ENCODE peak calls at places on chromosomes 13 and 19, in four cellular contexts. One of them, this sample, is unnamed.

GRCh38 chr13:114067886-114068722 is 64.3 kb downstream of the RASA3 start:
- DNase-seq in body of pancreas: no peak
- DNase-seq in RWPE1: no peak
- DNase-seq in heart left ventricle: peak
- DNase-seq in this sample: no peak

GRCh38 chr19:24057144-24057543 is 29.8 kb upstream of the ZNF254 start:
- DNase-seq in body of pancreas: no peak
- DNase-seq in RWPE1: no peak
- DNase-seq in heart left ventricle: no peak
- DNase-seq in this sample: no peak

GRCh38 chr13:26977541-26977940 is 194.1 kb downstream of the USP12 start:
- DNase-seq in body of pancreas: no peak
- DNase-seq in RWPE1: no peak
- DNase-seq in heart left ventricle: no peak
- DNase-seq in this sample: no peak

GRCh38 chr19:6802336-6803035 is 30.0 kb downstream of the VAV1 start:
- DNase-seq in body of pancreas: peak
- DNase-seq in RWPE1: no peak
- DNase-seq in heart left ventricle: no peak
- DNase-seq in this sample: no peak

GRCh38 chr19:47637550-47637949 is 28.6 kb downstream of the BICRA start:
- DNase-seq in body of pancreas: no peak
- DNase-seq in RWPE1: no peak
- DNase-seq in heart left ventricle: no peak
- DNase-seq in this sample: no peak

GRCh38 chr13:21322304-21322965 is 136.7 kb downstream of the ZDHHC20 start:
- DNase-seq in body of pancreas: no peak
- DNase-seq in RWPE1: no peak
- DNase-seq in heart left ventricle: no peak
- DNase-seq in this sample: no peak

GRCh38 chr19:40200352-40201099 is 9.3 kb downstream of the MAP3K10 start:
- DNase-seq in body of pancreas: no peak
- DNase-seq in RWPE1: no peak
- DNase-seq in heart left ventricle: no peak
- DNase-seq in this sample: no peak

GRCh38 chr19:15285896-15286591 is 46.3 kb downstream of the BRD4 start:
- DNase-seq in body of pancreas: no peak
- DNase-seq in RWPE1: no peak
- DNase-seq in heart left ventricle: no peak
- DNase-seq in this sample: no peak

GRCh38 chr19:30172643-30173242 is 199.4 kb upstream of the ZNF536 start:
- DNase-seq in body of pancreas: no peak
- DNase-seq in RWPE1: no peak
- DNase-seq in heart left ventricle: no peak
- DNase-seq in this sample: no peak

GRCh38 chr19:1098177-1099051 is 3.2 kb upstream of the POLR2E start:
- DNase-seq in body of pancreas: no peak
- DNase-seq in RWPE1: peak
- DNase-seq in heart left ventricle: no peak
- DNase-seq in this sample: no peak

GRCh38 chr19:53076984-53077383 is 26.2 kb downstream of the ZNF160 start:
- DNase-seq in body of pancreas: peak
- DNase-seq in RWPE1: no peak
- DNase-seq in heart left ventricle: no peak
- DNase-seq in this sample: peak

GRCh38 chr13:36124236-36124822 is 6.9 kb downstream of the DCLK1 start:
- DNase-seq in body of pancreas: peak
- DNase-seq in RWPE1: no peak
- DNase-seq in heart left ventricle: no peak
- DNase-seq in this sample: no peak

GRCh38 chr19:49436381-49437017 is 4.8 kb downstream of the SLC17A7 start:
- DNase-seq in body of pancreas: no peak
- DNase-seq in RWPE1: peak
- DNase-seq in heart left ventricle: no peak
- DNase-seq in this sample: no peak

GRCh38 chr13:70162141-70162540 is 53.9 kb upstream of the KLHL1 start:
- DNase-seq in body of pancreas: no peak
- DNase-seq in RWPE1: no peak
- DNase-seq in heart left ventricle: no peak
- DNase-seq in this sample: no peak

GRCh38 chr13:96141032-96141431 is 51.1 kb downstream of the HS6ST3 start:
- DNase-seq in body of pancreas: no peak
- DNase-seq in RWPE1: no peak
- DNase-seq in heart left ventricle: no peak
- DNase-seq in this sample: no peak

GRCh38 chr13:113209880-113210421 is 538 bp downstream of the CUL4A start:
- DNase-seq in body of pancreas: peak
- DNase-seq in RWPE1: peak
- DNase-seq in heart left ventricle: peak
- DNase-seq in this sample: no peak

GRCh38 chr19:37975596-37976515 is 68.8 kb downstream of the SIPA1L3 start:
- DNase-seq in body of pancreas: no peak
- DNase-seq in RWPE1: no peak
- DNase-seq in heart left ventricle: no peak
- DNase-seq in this sample: no peak

GRCh38 chr19:14954071-14954655 is 12.9 kb downstream of the OR7C2 start:
- DNase-seq in body of pancreas: no peak
- DNase-seq in RWPE1: peak
- DNase-seq in heart left ventricle: no peak
- DNase-seq in this sample: no peak

DNA sequence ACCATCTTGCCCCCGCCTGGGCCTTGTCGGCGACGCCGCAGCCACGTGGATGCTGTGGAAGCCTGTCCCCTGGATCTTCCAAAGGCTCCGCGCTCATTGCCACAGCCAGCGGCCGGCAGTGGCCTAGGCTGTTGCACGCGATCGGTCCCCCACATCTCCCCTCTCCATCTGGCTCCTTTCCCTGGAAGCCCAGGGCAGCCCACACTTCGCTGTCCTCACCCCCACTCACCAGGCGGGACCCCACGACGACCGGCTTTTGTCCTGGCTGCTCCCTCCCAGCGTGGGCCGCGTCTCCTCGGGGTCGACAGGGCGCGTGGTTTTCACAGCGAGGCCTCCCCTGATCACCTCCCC is 599 bp upstream of the TEX30 start:
- DNase-seq in body of pancreas: no peak
- DNase-seq in RWPE1: no peak
- DNase-seq in heart left ventricle: peak
- DNase-seq in this sample: no peak
- H3K27ac ChIP-seq in body of pancreas: no peak
- H3K27ac ChIP-seq in RWPE1: peak
- H3K27ac ChIP-seq in heart left ventricle: peak
- H3K27ac ChIP-seq in this sample: peak

GRCh38 chr19:34475026-34475974 is 6.3 kb upstream of the WTIP start:
- DNase-seq in body of pancreas: no peak
- DNase-seq in RWPE1: peak
- DNase-seq in heart left ventricle: no peak
- DNase-seq in this sample: no peak

GRCh38 chr19:34474233-34474989 is 7.1 kb upstream of the WTIP start:
- DNase-seq in body of pancreas: no peak
- DNase-seq in RWPE1: no peak
- DNase-seq in heart left ventricle: no peak
- DNase-seq in this sample: no peak

GRCh38 chr19:34479396-34479795 is 2.2 kb upstream of the WTIP start:
- DNase-seq in body of pancreas: no peak
- DNase-seq in RWPE1: no peak
- DNase-seq in heart left ventricle: no peak
- DNase-seq in this sample: no peak

GRCh38 chr19:34471906-34472305 is 9.7 kb upstream of the WTIP start:
- DNase-seq in body of pancreas: no peak
- DNase-seq in RWPE1: no peak
- DNase-seq in heart left ventricle: no peak
- DNase-seq in this sample: no peak

GRCh38 chr19:34475975-34476594 is 5.5 kb upstream of the WTIP start:
- DNase-seq in body of pancreas: no peak
- DNase-seq in RWPE1: no peak
- DNase-seq in heart left ventricle: no peak
- DNase-seq in this sample: no peak
- H3K27ac ChIP-seq in body of pancreas: no peak
- H3K27ac ChIP-seq in RWPE1: peak
- H3K27ac ChIP-seq in heart left ventricle: no peak
- H3K27ac ChIP-seq in this sample: no peak

GRCh38 chr13:31950121-31950810 is 81.3 kb upstream of the FRY start:
- DNase-seq in body of pancreas: peak
- DNase-seq in RWPE1: no peak
- DNase-seq in heart left ventricle: no peak
- DNase-seq in this sample: no peak
- H3K27ac ChIP-seq in body of pancreas: no peak
- H3K27ac ChIP-seq in RWPE1: no peak
- H3K27ac ChIP-seq in heart left ventricle: peak
- H3K27ac ChIP-seq in this sample: no peak

GRCh38 chr13:39327080-39327479 is 275.9 kb downstream of the LHFPL6 start:
- DNase-seq in body of pancreas: no peak
- DNase-seq in RWPE1: no peak
- DNase-seq in heart left ventricle: no peak
- DNase-seq in this sample: no peak

GRCh38 chr13:39326471-39326870 is 276.5 kb downstream of the LHFPL6 start:
- DNase-seq in body of pancreas: no peak
- DNase-seq in RWPE1: no peak
- DNase-seq in heart left ventricle: no peak
- DNase-seq in this sample: no peak

GRCh38 chr13:39321578-39321977 is 281.4 kb downstream of the LHFPL6 start:
- DNase-seq in body of pancreas: peak
- DNase-seq in RWPE1: no peak
- DNase-seq in heart left ventricle: no peak
- DNase-seq in this sample: no peak

GRCh38 chr13:39324806-39325311 is 278.1 kb downstream of the LHFPL6 start:
- DNase-seq in body of pancreas: no peak
- DNase-seq in RWPE1: no peak
- DNase-seq in heart left ventricle: no peak
- DNase-seq in this sample: no peak

DNA sequence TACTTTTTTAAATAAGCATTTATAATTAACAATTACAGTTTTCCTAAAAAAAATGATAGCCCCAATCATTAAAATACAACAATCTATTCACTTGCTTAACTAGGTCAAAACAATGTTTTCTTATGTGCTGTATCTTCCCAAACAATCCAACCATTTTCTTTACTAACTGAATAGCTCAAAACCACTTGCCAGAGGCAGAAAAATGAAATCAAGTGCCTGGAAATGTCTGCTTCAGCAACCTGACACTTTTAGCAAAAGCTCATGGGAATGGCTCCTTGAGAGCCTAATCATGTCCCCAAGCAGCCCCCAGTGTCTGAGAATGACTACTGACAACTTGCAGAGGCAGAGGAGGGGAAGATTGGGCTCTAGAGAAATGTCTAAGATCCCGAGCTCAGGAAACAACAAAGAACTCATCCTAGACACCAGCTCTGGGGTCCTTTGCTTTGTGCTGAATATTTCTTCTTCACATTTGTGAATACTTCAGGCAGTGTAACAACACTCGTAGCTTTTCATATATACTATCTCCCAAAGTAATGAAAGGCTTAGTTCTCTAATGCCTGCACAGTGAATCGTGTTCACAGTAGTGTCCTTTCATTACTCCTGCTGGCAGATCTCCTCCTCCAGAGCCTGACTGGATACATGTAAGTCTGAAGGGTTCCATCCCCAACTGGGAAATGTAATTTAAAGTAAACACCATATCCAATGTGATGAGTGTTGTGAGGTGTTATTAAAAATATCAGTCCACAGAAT is 280.0 kb downstream of the LHFPL6 start:
- DNase-seq in body of pancreas: no peak
- DNase-seq in RWPE1: no peak
- DNase-seq in heart left ventricle: no peak
- DNase-seq in this sample: no peak
- H3K27ac ChIP-seq in body of pancreas: no peak
- H3K27ac ChIP-seq in RWPE1: no peak
- H3K27ac ChIP-seq in heart left ventricle: no peak
- H3K27ac ChIP-seq in this sample: no peak

GRCh38 chr19:41796362-41796761 is at the start of gene CEACAM3:
- DNase-seq in body of pancreas: no peak
- DNase-seq in RWPE1: no peak
- DNase-seq in heart left ventricle: no peak
- DNase-seq in this sample: no peak
- H3K27ac ChIP-seq in body of pancreas: no peak
- H3K27ac ChIP-seq in RWPE1: no peak
- H3K27ac ChIP-seq in heart left ventricle: no peak
- H3K27ac ChIP-seq in this sample: no peak

GRCh38 chr19:43754562-43755255 is at the start of gene SMG9:
- DNase-seq in body of pancreas: peak
- DNase-seq in RWPE1: peak
- DNase-seq in heart left ventricle: peak
- DNase-seq in this sample: peak

GRCh38 chr19:43749898-43750297 is 4.9 kb downstream of the SMG9 start:
- DNase-seq in body of pancreas: no peak
- DNase-seq in RWPE1: no peak
- DNase-seq in heart left ventricle: no peak
- DNase-seq in this sample: no peak

GRCh38 chr19:43754312-43754561 is 525 bp downstream of the SMG9 start:
- DNase-seq in body of pancreas: no peak
- DNase-seq in RWPE1: no peak
- DNase-seq in heart left ventricle: no peak
- DNase-seq in this sample: no peak

GRCh38 chr19:43751466-43752220 is 3.1 kb downstream of the SMG9 start:
- DNase-seq in body of pancreas: no peak
- DNase-seq in RWPE1: no peak
- DNase-seq in heart left ventricle: no peak
- DNase-seq in this sample: no peak

GRCh38 chr19:43752287-43752875 is 2.4 kb downstream of the SMG9 start:
- DNase-seq in body of pancreas: no peak
- DNase-seq in RWPE1: no peak
- DNase-seq in heart left ventricle: no peak
- DNase-seq in this sample: no peak
- H3K27ac ChIP-seq in body of pancreas: no peak
- H3K27ac ChIP-seq in RWPE1: peak
- H3K27ac ChIP-seq in heart left ventricle: no peak
- H3K27ac ChIP-seq in this sample: no peak

DNA sequence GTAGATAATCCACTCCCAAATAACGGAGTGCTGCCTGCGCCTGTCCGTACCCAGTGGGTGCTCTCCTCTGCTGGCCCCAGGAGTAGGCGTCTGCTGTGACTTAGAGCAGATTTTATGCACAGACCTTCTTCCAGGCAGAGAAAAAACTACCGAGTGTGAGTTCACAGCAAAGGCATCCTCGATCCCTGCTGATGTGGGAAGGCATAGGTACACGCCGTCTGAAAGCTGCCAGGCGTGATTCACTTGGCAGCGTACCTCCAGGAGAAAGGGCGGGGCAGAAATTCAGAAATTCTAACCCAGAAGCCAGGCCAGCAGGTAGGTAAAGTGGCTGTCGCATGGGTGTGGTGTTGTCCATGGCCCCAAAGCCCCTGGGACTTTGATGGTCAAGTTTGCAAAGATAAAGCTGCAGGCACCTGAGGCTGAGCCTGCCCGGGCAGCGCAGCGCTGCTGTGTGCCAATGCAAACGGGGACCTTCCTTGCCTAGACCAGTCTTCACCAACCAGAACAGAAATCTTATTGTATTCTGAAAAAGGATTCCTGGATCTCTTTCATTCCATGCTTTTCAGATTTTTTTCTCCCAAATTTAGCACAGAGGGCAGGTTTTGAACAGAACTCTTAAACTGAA is 36.3 kb downstream of the COL4A2 start:
- DNase-seq in body of pancreas: no peak
- DNase-seq in RWPE1: peak
- DNase-seq in heart left ventricle: no peak
- DNase-seq in this sample: no peak
- H3K27ac ChIP-seq in body of pancreas: no peak
- H3K27ac ChIP-seq in RWPE1: peak
- H3K27ac ChIP-seq in heart left ventricle: no peak
- H3K27ac ChIP-seq in this sample: no peak